ENCODE peak calls at places on chromosomes 4 and X, in seven cellular contexts. N is HT1080; F is stimulated activated CD4-positive, alpha-beta T cell treated with anti-CD3 and anti-CD28 coated beads, Interleukin-4, amount 100 ng/mL, for 4 hours; A is activated effector memory CD4-positive, alpha-beta T cell treated with anti-CD3 and anti-CD28 coated beads, Interleukin-2, amount 50 U/mL, for 16 hours; B is ascending aorta; T is glutamatergic neuron; O is activated CD4-positive, alpha-beta T cell treated with anti-CD3 and anti-CD28 coated beads, Interleukin-2, amount 10 ng/mL, durations not matched to agents 7 days and 5 days. H is an unnamed sample.

GRCh38 chr4:2791518-2792395 is 1.1 kb upstream of the SH3BP2 start:
- DNase-seq in N (no peak), F (no peak), A (peak), B (no peak), T (no peak), O (no peak), H (no peak)

GRCh38 chrX:96683997-96684338 is 674 bp upstream of the DIAPH2 start:
- DNase-seq in N (no peak), F (no peak), A (no peak), B (no peak), T (no peak), O (no peak), H (no peak)

GRCh38 chrX:118530537-118530936 is 34.9 kb downstream of the DOCK11 start:
- DNase-seq in N (peak), F (no peak), A (no peak), B (no peak), T (no peak), O (no peak), H (no peak)

GRCh38 chr4:2285665-2286381 is 23.9 kb upstream of the MXD4 start:
- DNase-seq in N (no peak), F (no peak), A (peak), B (no peak), T (peak), O (no peak), H (no peak)

GRCh38 chrX:16462912-16463311 is 187.0 kb upstream of the S100G start:
- DNase-seq in N (no peak), F (no peak), A (no peak), B (no peak), T (no peak), O (no peak), H (no peak)

GRCh38 chrX:153381684-153382532 is 19.2 kb downstream of the PNMA6E start:
- DNase-seq in N (peak), F (no peak), A (no peak), B (no peak), T (no peak), O (peak), H (no peak)

GRCh38 chr4:83197555-83198235 is 83.2 kb upstream of the PLAC8 start:
- DNase-seq in N (no peak), F (no peak), A (no peak), B (no peak), T (no peak), O (no peak), H (no peak)

GRCh38 chrX:103540145-103540544 is 20.9 kb upstream of the RAB40A start:
- DNase-seq in N (peak), F (no peak), A (no peak), B (no peak), T (no peak), O (no peak), H (no peak)

GRCh38 chr4:7041851-7042696 is 1.1 kb upstream of the TADA2B start:
- DNase-seq in N (no peak), F (peak), A (no peak), B (no peak), T (peak), O (peak), H (no peak)

GRCh38 chr4:80189956-80190671 is 7.2 kb upstream of the PRDM8 start:
- DNase-seq in N (no peak), F (no peak), A (no peak), B (no peak), T (no peak), O (no peak), H (no peak)

GRCh38 chrX:33183366-33183765 is 28.0 kb downstream of the DMD start:
- DNase-seq in N (peak), F (no peak), A (no peak), B (no peak), T (no peak), O (no peak), H (no peak)

GRCh38 chrX:43481601-43482000 is 174.5 kb upstream of the MAOA start:
- DNase-seq in N (no peak), F (no peak), A (no peak), B (no peak), T (no peak), O (no peak), H (no peak)

GRCh38 chrX:116873678-116874077 is 410.9 kb upstream of the CT83 start:
- DNase-seq in N (peak), F (no peak), A (no peak), B (no peak), T (no peak), O (no peak), H (peak)

GRCh38 chr4:111064342-111064993 is 441.6 kb upstream of the PITX2 start:
- DNase-seq in N (peak), F (no peak), A (no peak), B (no peak), T (no peak), O (no peak), H (no peak)

GRCh38 chr4:169231647-169232262 is 39.0 kb downstream of the SH3RF1 start:
- DNase-seq in N (no peak), F (no peak), A (no peak), B (no peak), T (no peak), O (no peak), H (peak)

GRCh38 chrX:115487608-115488007 is 73.4 kb upstream of the PLS3 start:
- DNase-seq in N (no peak), F (no peak), A (no peak), B (no peak), T (no peak), O (no peak), H (no peak)

GRCh38 chr4:89312066-89312465 is 4.5 kb upstream of the GPRIN3 start:
- DNase-seq in N (no peak), F (no peak), A (no peak), B (no peak), T (no peak), O (no peak), H (no peak)

GRCh38 chr4:1297023-1297395 is 7.3 kb downstream of the MAEA start:
- DNase-seq in N (no peak), F (no peak), A (peak), B (no peak), T (no peak), O (no peak), H (no peak)

GRCh38 chrX:70613295-70613694 is 168.7 kb downstream of the DLG3 start:
- DNase-seq in N (peak), F (no peak), A (no peak), B (no peak), T (no peak), O (no peak), H (peak)

GRCh38 chrX:47898024-47898423 is 61.3 kb downstream of the ZNF81 start:
- DNase-seq in N (no peak), F (no peak), A (no peak), B (no peak), T (no peak), O (no peak), H (no peak)

GRCh38 chr4:60724623-60725022 is 475.5 kb upstream of the ADGRL3 start:
- DNase-seq in N (peak), F (no peak), A (no peak), B (no peak), T (no peak), O (no peak), H (peak)

GRCh38 chrX:1354036-1355019 is 17.7 kb downstream of the IL3RA start:
- DNase-seq in N (no peak), F (no peak), A (no peak), B (no peak), T (no peak), O (no peak), H (no peak)

GRCh38 chr4:105145059-105145912 is 1.4 kb upstream of the TET2 start:
- DNase-seq in N (peak), F (no peak), A (no peak), B (no peak), T (no peak), O (no peak), H (peak)

GRCh38 chr4:156803056-156803455 is 168.5 kb downstream of the PDGFC start:
- DNase-seq in N (no peak), F (no peak), A (no peak), B (no peak), T (no peak), O (no peak), H (no peak)

GRCh38 chrX:53435997-53436396 is 1.8 kb upstream of the HSD17B10 start:
- DNase-seq in N (peak), F (peak), A (peak), B (no peak), T (peak), O (peak), H (peak)

GRCh38 chr4:104411501-104411900 is 83.2 kb downstream of the CXXC4 start:
- DNase-seq in N (no peak), F (no peak), A (no peak), B (no peak), T (no peak), O (no peak), H (no peak)

GRCh38 chrX:40108084-40108958 is 10.6 kb upstream of the BCOR start:
- DNase-seq in N (no peak), F (no peak), A (no peak), B (no peak), T (peak), O (no peak), H (no peak)

GRCh38 chr4:47071863-47072441 is 40.6 kb downstream of the GABRB1 start:
- DNase-seq in N (peak), F (no peak), A (no peak), B (no peak), T (no peak), O (no peak), H (no peak)

GRCh38 chr4:2136736-2137135 is 77.6 kb downstream of the NAT8L start:
- DNase-seq in N (no peak), F (no peak), A (no peak), B (no peak), T (no peak), O (no peak), H (no peak)

GRCh38 chr4:78766026-78766425 is 10.1 kb upstream of the BMP2K start:
- DNase-seq in N (no peak), F (no peak), A (no peak), B (no peak), T (no peak), O (no peak), H (no peak)

GRCh38 chrX:50470103-50471031 is at the start of gene DGKK:
- DNase-seq in N (no peak), F (no peak), A (no peak), B (no peak), T (peak), O (no peak), H (no peak)

GRCh38 chr4:168794881-168795280 is 215.2 kb downstream of the CBR4 start:
- DNase-seq in N (no peak), F (no peak), A (no peak), B (no peak), T (no peak), O (no peak), H (peak)

GRCh38 chr4:148273501-148273986 is 168.7 kb downstream of the NR3C2 start:
- DNase-seq in N (no peak), F (no peak), A (no peak), B (no peak), T (no peak), O (no peak), H (no peak)

H was measured in trophoblast cell.